ENCODE peak calls at places on chromosomes 6 and 20, in four cellular contexts. One of them, this sample, is unnamed.

GRCh38 chr6:82651845-82652333 is 288.3 kb downstream of the TPBG start:
- DNase-seq in AG09309: no peak
- DNase-seq in COR-L47: no peak
- DNase-seq in lower lobe of right lung: no peak
- DNase-seq in this sample: no peak

GRCh38 chr6:13716955-13717295 is 5.3 kb upstream of the RANBP9 start:
- DNase-seq in AG09309: no peak
- DNase-seq in lower lobe of right lung: no peak
- DNase-seq in COR-L47: no peak
- DNase-seq in this sample: no peak

GRCh38 chr20:16803965-16804792 is 56.0 kb downstream of the OTOR start:
- DNase-seq in lower lobe of right lung: peak; percentile 62
- DNase-seq in COR-L47: peak; percentile 49
- DNase-seq in AG09309: no peak
- DNase-seq in this sample: peak; percentile 45

GRCh38 chr20:4082406-4083102 is 67.2 kb upstream of the RNF24 start:
- DNase-seq in COR-L47: no peak
- DNase-seq in AG09309: no peak
- DNase-seq in lower lobe of right lung: peak; percentile 67
- DNase-seq in this sample: no peak

GRCh38 chr6:33205172-33206026 is 944 bp downstream of the HSD17B8 start:
- DNase-seq in lower lobe of right lung: no peak
- DNase-seq in AG09309: no peak
- DNase-seq in COR-L47: no peak
- DNase-seq in this sample: peak; percentile 21

GRCh38 chr6:108167449-108167903 is 1.7 kb downstream of the NR2E1 start:
- DNase-seq in AG09309: no peak
- DNase-seq in lower lobe of right lung: no peak
- DNase-seq in COR-L47: no peak
- DNase-seq in this sample: no peak

GRCh38 chr20:10313215-10313614 is 94.6 kb downstream of the SNAP25 start:
- DNase-seq in COR-L47: no peak
- DNase-seq in AG09309: no peak
- DNase-seq in lower lobe of right lung: no peak
- DNase-seq in this sample: no peak

GRCh38 chr6:169391473-169392071 is 137.9 kb upstream of the THBS2 start:
- DNase-seq in AG09309: no peak
- DNase-seq in COR-L47: no peak
- DNase-seq in lower lobe of right lung: no peak
- DNase-seq in this sample: no peak

GRCh38 chr6:27688014-27688586 is 215.2 kb upstream of the ZNF184 start:
- DNase-seq in COR-L47: peak; percentile 83
- DNase-seq in lower lobe of right lung: peak; percentile 74
- DNase-seq in AG09309: peak; percentile 69
- DNase-seq in this sample: peak; percentile 83

GRCh38 chr6:15443119-15443518 is 197.2 kb downstream of the JARID2 start:
- DNase-seq in COR-L47: no peak
- DNase-seq in AG09309: peak; percentile 61
- DNase-seq in lower lobe of right lung: no peak
- DNase-seq in this sample: no peak

GRCh38 chr6:170403451-170403850 is 96.9 kb downstream of the FAM120B start:
- DNase-seq in AG09309: no peak
- DNase-seq in lower lobe of right lung: no peak
- DNase-seq in COR-L47: no peak
- DNase-seq in this sample: no peak